ENCODE peak calls at places on chromosomes 5 and 9, in nine cellular contexts. One of them, this sample, is unnamed.

GRCh38 chr9:120571443-120572257 is 8.3 kb downstream of the CDK5RAP2 start:
- DNase-seq in GM23248: peak
- DNase-seq in HT1080: no peak
- DNase-seq in left cardiac atrium: peak
- DNase-seq in cardiac muscle cell: peak
- DNase-seq in activated gamma-delta T cell treated with Interleukin-2 at 50 U/mL for 16 hours: no peak
- DNase-seq in fibroblast of mammary gland: peak
- DNase-seq in HCT116: no peak
- DNase-seq in right atrium auricular region: no peak
- DNase-seq in this sample: peak

GRCh38 chr5:108900668-108901067 is 153.0 kb downstream of the FER start:
- DNase-seq in left cardiac atrium: no peak
- DNase-seq in HCT116: no peak
- DNase-seq in HT1080: no peak
- DNase-seq in cardiac muscle cell: no peak
- DNase-seq in right atrium auricular region: no peak
- DNase-seq in activated gamma-delta T cell treated with Interleukin-2 at 50 U/mL for 16 hours: no peak
- DNase-seq in fibroblast of mammary gland: peak
- DNase-seq in GM23248: no peak
- DNase-seq in this sample: no peak

GRCh38 chr9:114606597-114607207 is 4.4 kb upstream of the TMEM268 start:
- DNase-seq in right atrium auricular region: peak
- DNase-seq in activated gamma-delta T cell treated with Interleukin-2 at 50 U/mL for 16 hours: no peak
- DNase-seq in HCT116: no peak
- DNase-seq in GM23248: peak
- DNase-seq in cardiac muscle cell: peak
- DNase-seq in left cardiac atrium: peak
- DNase-seq in fibroblast of mammary gland: peak
- DNase-seq in HT1080: peak
- DNase-seq in this sample: no peak

GRCh38 chr5:9094582-9094981 is 451.3 kb downstream of the SEMA5A start:
- DNase-seq in activated gamma-delta T cell treated with Interleukin-2 at 50 U/mL for 16 hours: no peak
- DNase-seq in right atrium auricular region: no peak
- DNase-seq in HCT116: no peak
- DNase-seq in GM23248: peak
- DNase-seq in HT1080: no peak
- DNase-seq in fibroblast of mammary gland: peak
- DNase-seq in left cardiac atrium: no peak
- DNase-seq in cardiac muscle cell: peak
- DNase-seq in this sample: no peak

GRCh38 chr5:1945606-1946005 is 62.9 kb upstream of the IRX4 start:
- DNase-seq in HCT116: no peak
- DNase-seq in right atrium auricular region: no peak
- DNase-seq in GM23248: no peak
- DNase-seq in activated gamma-delta T cell treated with Interleukin-2 at 50 U/mL for 16 hours: no peak
- DNase-seq in HT1080: no peak
- DNase-seq in fibroblast of mammary gland: no peak
- DNase-seq in left cardiac atrium: no peak
- DNase-seq in cardiac muscle cell: no peak
- DNase-seq in this sample: peak

GRCh38 chr5:74020488-74020887 is 394.5 kb downstream of the ARHGEF28 start:
- DNase-seq in HT1080: no peak
- DNase-seq in activated gamma-delta T cell treated with Interleukin-2 at 50 U/mL for 16 hours: no peak
- DNase-seq in left cardiac atrium: no peak
- DNase-seq in right atrium auricular region: no peak
- DNase-seq in HCT116: no peak
- DNase-seq in fibroblast of mammary gland: no peak
- DNase-seq in cardiac muscle cell: no peak
- DNase-seq in GM23248: no peak
- DNase-seq in this sample: peak

GRCh38 chr5:91331705-91332104 is 51.4 kb downstream of the ARRDC3 start:
- DNase-seq in fibroblast of mammary gland: no peak
- DNase-seq in HCT116: no peak
- DNase-seq in cardiac muscle cell: no peak
- DNase-seq in GM23248: no peak
- DNase-seq in right atrium auricular region: no peak
- DNase-seq in left cardiac atrium: no peak
- DNase-seq in activated gamma-delta T cell treated with Interleukin-2 at 50 U/mL for 16 hours: no peak
- DNase-seq in HT1080: no peak
- DNase-seq in this sample: no peak

GRCh38 chr9:136538599-136539426 is 7.0 kb downstream of the NOTCH1 start:
- DNase-seq in fibroblast of mammary gland: no peak
- DNase-seq in activated gamma-delta T cell treated with Interleukin-2 at 50 U/mL for 16 hours: peak
- DNase-seq in HCT116: no peak
- DNase-seq in right atrium auricular region: no peak
- DNase-seq in cardiac muscle cell: peak
- DNase-seq in HT1080: no peak
- DNase-seq in GM23248: no peak
- DNase-seq in left cardiac atrium: peak
- DNase-seq in this sample: no peak

GRCh38 chr5:164013077-164013670 is 507.8 kb downstream of the MAT2B start:
- DNase-seq in cardiac muscle cell: peak
- DNase-seq in HCT116: peak
- DNase-seq in right atrium auricular region: no peak
- DNase-seq in HT1080: peak
- DNase-seq in left cardiac atrium: peak
- DNase-seq in GM23248: peak
- DNase-seq in activated gamma-delta T cell treated with Interleukin-2 at 50 U/mL for 16 hours: peak
- DNase-seq in fibroblast of mammary gland: peak
- DNase-seq in this sample: no peak

GRCh38 chr9:7336356-7337075 is 463.1 kb downstream of the DMAC1 start:
- DNase-seq in activated gamma-delta T cell treated with Interleukin-2 at 50 U/mL for 16 hours: no peak
- DNase-seq in HCT116: no peak
- DNase-seq in fibroblast of mammary gland: peak
- DNase-seq in cardiac muscle cell: peak
- DNase-seq in right atrium auricular region: no peak
- DNase-seq in HT1080: no peak
- DNase-seq in GM23248: no peak
- DNase-seq in left cardiac atrium: no peak
- DNase-seq in this sample: no peak

GRCh38 chr9:37035472-37036236 is 1.6 kb upstream of the PAX5 start:
- DNase-seq in activated gamma-delta T cell treated with Interleukin-2 at 50 U/mL for 16 hours: no peak
- DNase-seq in left cardiac atrium: no peak
- DNase-seq in HT1080: no peak
- DNase-seq in fibroblast of mammary gland: no peak
- DNase-seq in right atrium auricular region: no peak
- DNase-seq in HCT116: no peak
- DNase-seq in GM23248: no peak
- DNase-seq in cardiac muscle cell: no peak
- DNase-seq in this sample: no peak

GRCh38 chr5:89445106-89445745 is 562.2 kb upstream of the MEF2C start:
- DNase-seq in left cardiac atrium: no peak
- DNase-seq in fibroblast of mammary gland: no peak
- DNase-seq in HT1080: no peak
- DNase-seq in GM23248: no peak
- DNase-seq in cardiac muscle cell: no peak
- DNase-seq in right atrium auricular region: no peak
- DNase-seq in activated gamma-delta T cell treated with Interleukin-2 at 50 U/mL for 16 hours: no peak
- DNase-seq in HCT116: no peak
- DNase-seq in this sample: no peak

GRCh38 chr9:128921881-128922763 is 1.3 kb downstream of the PHYHD1 start:
- DNase-seq in cardiac muscle cell: peak
- DNase-seq in HCT116: no peak
- DNase-seq in left cardiac atrium: peak
- DNase-seq in fibroblast of mammary gland: peak
- DNase-seq in HT1080: no peak
- DNase-seq in activated gamma-delta T cell treated with Interleukin-2 at 50 U/mL for 16 hours: no peak
- DNase-seq in right atrium auricular region: peak
- DNase-seq in GM23248: peak
- DNase-seq in this sample: peak

GRCh38 chr9:24552526-24552925 is 6.8 kb upstream of the IZUMO3 start:
- DNase-seq in cardiac muscle cell: no peak
- DNase-seq in left cardiac atrium: no peak
- DNase-seq in GM23248: no peak
- DNase-seq in HCT116: no peak
- DNase-seq in HT1080: no peak
- DNase-seq in activated gamma-delta T cell treated with Interleukin-2 at 50 U/mL for 16 hours: no peak
- DNase-seq in fibroblast of mammary gland: no peak
- DNase-seq in right atrium auricular region: no peak
- DNase-seq in this sample: no peak

GRCh38 chr5:79750611-79751510 is 61.2 kb downstream of the CMYA5 start:
- DNase-seq in activated gamma-delta T cell treated with Interleukin-2 at 50 U/mL for 16 hours: no peak
- DNase-seq in HCT116: no peak
- DNase-seq in right atrium auricular region: no peak
- DNase-seq in GM23248: no peak
- DNase-seq in HT1080: no peak
- DNase-seq in fibroblast of mammary gland: no peak
- DNase-seq in left cardiac atrium: no peak
- DNase-seq in cardiac muscle cell: no peak
- DNase-seq in this sample: no peak

GRCh38 chr9:136151214-136151804 is 32.6 kb upstream of the TMEM250 start:
- DNase-seq in HCT116: no peak
- DNase-seq in right atrium auricular region: no peak
- DNase-seq in GM23248: no peak
- DNase-seq in HT1080: no peak
- DNase-seq in fibroblast of mammary gland: no peak
- DNase-seq in activated gamma-delta T cell treated with Interleukin-2 at 50 U/mL for 16 hours: no peak
- DNase-seq in cardiac muscle cell: no peak
- DNase-seq in left cardiac atrium: no peak
- DNase-seq in this sample: no peak

GRCh38 chr9:21381752-21382339 is 3.4 kb downstream of the IFNA2 start:
- DNase-seq in GM23248: no peak
- DNase-seq in HCT116: no peak
- DNase-seq in left cardiac atrium: no peak
- DNase-seq in activated gamma-delta T cell treated with Interleukin-2 at 50 U/mL for 16 hours: no peak
- DNase-seq in HT1080: no peak
- DNase-seq in fibroblast of mammary gland: no peak
- DNase-seq in right atrium auricular region: no peak
- DNase-seq in cardiac muscle cell: no peak
- DNase-seq in this sample: no peak

GRCh38 chr5:40743771-40744170 is 12.0 kb downstream of the TTC33 start:
- DNase-seq in fibroblast of mammary gland: peak
- DNase-seq in HT1080: no peak
- DNase-seq in cardiac muscle cell: peak
- DNase-seq in HCT116: no peak
- DNase-seq in right atrium auricular region: no peak
- DNase-seq in activated gamma-delta T cell treated with Interleukin-2 at 50 U/mL for 16 hours: no peak
- DNase-seq in GM23248: no peak
- DNase-seq in left cardiac atrium: no peak
- DNase-seq in this sample: no peak

GRCh38 chr9:92947268-92948031 is at the start of gene FGD3:
- DNase-seq in GM23248: peak
- DNase-seq in HT1080: no peak
- DNase-seq in HCT116: no peak
- DNase-seq in right atrium auricular region: no peak
- DNase-seq in activated gamma-delta T cell treated with Interleukin-2 at 50 U/mL for 16 hours: peak
- DNase-seq in cardiac muscle cell: peak
- DNase-seq in left cardiac atrium: no peak
- DNase-seq in fibroblast of mammary gland: no peak
- DNase-seq in this sample: peak

GRCh38 chr5:160398806-160399205 is 1.0 kb downstream of the FAM200C start:
- DNase-seq in left cardiac atrium: no peak
- DNase-seq in GM23248: peak
- DNase-seq in fibroblast of mammary gland: peak
- DNase-seq in HCT116: no peak
- DNase-seq in HT1080: no peak
- DNase-seq in activated gamma-delta T cell treated with Interleukin-2 at 50 U/mL for 16 hours: no peak
- DNase-seq in right atrium auricular region: no peak
- DNase-seq in cardiac muscle cell: peak
- DNase-seq in this sample: no peak

GRCh38 chr9:101705135-101705661 is 33.2 kb downstream of the GRIN3A start:
- DNase-seq in GM23248: peak
- DNase-seq in cardiac muscle cell: no peak
- DNase-seq in activated gamma-delta T cell treated with Interleukin-2 at 50 U/mL for 16 hours: peak
- DNase-seq in HCT116: no peak
- DNase-seq in fibroblast of mammary gland: peak
- DNase-seq in right atrium auricular region: no peak
- DNase-seq in left cardiac atrium: peak
- DNase-seq in HT1080: peak
- DNase-seq in this sample: no peak

GRCh38 chr5:32810812-32811211 is 99.7 kb downstream of the NPR3 start:
- DNase-seq in fibroblast of mammary gland: peak
- DNase-seq in activated gamma-delta T cell treated with Interleukin-2 at 50 U/mL for 16 hours: no peak
- DNase-seq in left cardiac atrium: no peak
- DNase-seq in HCT116: no peak
- DNase-seq in HT1080: no peak
- DNase-seq in cardiac muscle cell: peak
- DNase-seq in right atrium auricular region: no peak
- DNase-seq in GM23248: peak
- DNase-seq in this sample: no peak

GRCh38 chr5:39080597-39081204 is 6.5 kb upstream of the RICTOR start:
- DNase-seq in fibroblast of mammary gland: peak
- DNase-seq in HT1080: no peak
- DNase-seq in left cardiac atrium: peak
- DNase-seq in activated gamma-delta T cell treated with Interleukin-2 at 50 U/mL for 16 hours: peak
- DNase-seq in right atrium auricular region: peak
- DNase-seq in cardiac muscle cell: peak
- DNase-seq in GM23248: peak
- DNase-seq in HCT116: peak
- DNase-seq in this sample: no peak

GRCh38 chr9:95901506-95901905 is 26.0 kb downstream of the ERCC6L2 start:
- DNase-seq in right atrium auricular region: no peak
- DNase-seq in left cardiac atrium: no peak
- DNase-seq in GM23248: no peak
- DNase-seq in activated gamma-delta T cell treated with Interleukin-2 at 50 U/mL for 16 hours: no peak
- DNase-seq in fibroblast of mammary gland: no peak
- DNase-seq in HT1080: no peak
- DNase-seq in cardiac muscle cell: no peak
- DNase-seq in HCT116: no peak
- DNase-seq in this sample: no peak

GRCh38 chr9:7533376-7534090 is 266.0 kb downstream of the DMAC1 start:
- DNase-seq in right atrium auricular region: no peak
- DNase-seq in GM23248: peak
- DNase-seq in activated gamma-delta T cell treated with Interleukin-2 at 50 U/mL for 16 hours: no peak
- DNase-seq in HT1080: no peak
- DNase-seq in fibroblast of mammary gland: no peak
- DNase-seq in left cardiac atrium: no peak
- DNase-seq in HCT116: no peak
- DNase-seq in cardiac muscle cell: no peak
- DNase-seq in this sample: no peak

GRCh38 chr5:43129161-43129560 is 8.4 kb downstream of the ZNF131 start:
- DNase-seq in right atrium auricular region: no peak
- DNase-seq in HCT116: no peak
- DNase-seq in GM23248: no peak
- DNase-seq in cardiac muscle cell: no peak
- DNase-seq in HT1080: no peak
- DNase-seq in fibroblast of mammary gland: no peak
- DNase-seq in activated gamma-delta T cell treated with Interleukin-2 at 50 U/mL for 16 hours: no peak
- DNase-seq in left cardiac atrium: no peak
- DNase-seq in this sample: no peak

GRCh38 chr5:180315762-180316212 is 23.9 kb upstream of the MAPK9 start:
- DNase-seq in activated gamma-delta T cell treated with Interleukin-2 at 50 U/mL for 16 hours: peak
- DNase-seq in cardiac muscle cell: peak
- DNase-seq in HCT116: peak
- DNase-seq in left cardiac atrium: peak
- DNase-seq in GM23248: peak
- DNase-seq in fibroblast of mammary gland: peak
- DNase-seq in HT1080: peak
- DNase-seq in right atrium auricular region: no peak
- DNase-seq in this sample: peak

GRCh38 chr9:70085241-70085640 is 41.6 kb downstream of the MAMDC2 start:
- DNase-seq in activated gamma-delta T cell treated with Interleukin-2 at 50 U/mL for 16 hours: no peak
- DNase-seq in HCT116: no peak
- DNase-seq in left cardiac atrium: no peak
- DNase-seq in GM23248: peak
- DNase-seq in right atrium auricular region: no peak
- DNase-seq in HT1080: peak
- DNase-seq in cardiac muscle cell: peak
- DNase-seq in fibroblast of mammary gland: peak
- DNase-seq in this sample: no peak

GRCh38 chr5:30401479-30402058 is 791.9 kb upstream of the CDH6 start:
- DNase-seq in activated gamma-delta T cell treated with Interleukin-2 at 50 U/mL for 16 hours: no peak
- DNase-seq in GM23248: peak
- DNase-seq in fibroblast of mammary gland: peak
- DNase-seq in cardiac muscle cell: peak
- DNase-seq in right atrium auricular region: no peak
- DNase-seq in left cardiac atrium: peak
- DNase-seq in HT1080: peak
- DNase-seq in HCT116: no peak
- DNase-seq in this sample: no peak

GRCh38 chr9:135282001-135282731 is 194.7 kb downstream of the OLFM1 start:
- DNase-seq in HCT116: peak
- DNase-seq in HT1080: peak
- DNase-seq in activated gamma-delta T cell treated with Interleukin-2 at 50 U/mL for 16 hours: no peak
- DNase-seq in fibroblast of mammary gland: peak
- DNase-seq in right atrium auricular region: no peak
- DNase-seq in cardiac muscle cell: peak
- DNase-seq in left cardiac atrium: peak
- DNase-seq in GM23248: peak
- DNase-seq in this sample: peak

GRCh38 chr5:79727722-79728355 is 38.2 kb downstream of the CMYA5 start:
- DNase-seq in right atrium auricular region: no peak
- DNase-seq in GM23248: peak
- DNase-seq in activated gamma-delta T cell treated with Interleukin-2 at 50 U/mL for 16 hours: no peak
- DNase-seq in HCT116: no peak
- DNase-seq in left cardiac atrium: peak
- DNase-seq in fibroblast of mammary gland: no peak
- DNase-seq in cardiac muscle cell: peak
- DNase-seq in HT1080: no peak
- DNase-seq in this sample: no peak

This sample was measured in upper lobe of right lung.